ENCODE peak calls at places on chromosome 2, in six cellular contexts. R is astrocyte, N is fibroblast of lung, B is HepG2, W is mammary epithelial cell, Q is HCT116. V is an unnamed sample.

GRCh38 chr2:113138428-113139322 is 11.3 kb downstream of the IL1RN start:
- DNase-seq in W (peak), B (peak), N (peak), Q (peak), R (no peak), V (peak)

GRCh38 chr2:39568116-39568515 is 97.6 kb upstream of the TMEM178A start:
- DNase-seq in B (no peak), N (no peak), W (no peak), R (no peak), Q (no peak), V (no peak)

GRCh38 chr2:202064206-202064880 is 8.7 kb upstream of the KIAA2012 start:
- DNase-seq in W (peak), Q (no peak), N (peak), R (peak), B (no peak), V (no peak)

GRCh38 chr2:178928077-178928476 is 120.9 kb upstream of the TTN start:
- DNase-seq in W (no peak), R (no peak), Q (no peak), B (no peak), N (no peak), V (no peak)

GRCh38 chr2:203579730-203580129 is 44.6 kb upstream of the RAPH1 start:
- DNase-seq in W (no peak), N (no peak), R (no peak), B (no peak), Q (no peak), V (no peak)

GRCh38 chr2:184047536-184047935 is 550.8 kb upstream of the ZNF804A start:
- DNase-seq in R (peak), Q (no peak), W (no peak), B (no peak), N (peak), V (no peak)

GRCh38 chr2:60565472-60565871 is 12.0 kb upstream of the BCL11A start:
- DNase-seq in R (no peak), B (peak), W (no peak), N (peak), Q (peak), V (peak)

GRCh38 chr2:46116616-46117015 is 180.6 kb upstream of the EPAS1 start:
- DNase-seq in Q (no peak), W (no peak), N (peak), R (peak), B (no peak), V (no peak)

GRCh38 chr2:203470371-203470770 is 64.7 kb downstream of the RAPH1 start:
- DNase-seq in R (no peak), W (no peak), B (no peak), N (no peak), Q (no peak), V (no peak)

GRCh38 chr2:43142921-43143438 is 83.4 kb downstream of the ZFP36L2 start:
- DNase-seq in W (no peak), R (no peak), Q (peak), B (peak), N (no peak), V (no peak)

GRCh38 chr2:73253400-73253799 is 19.3 kb downstream of the CCT7 start:
- DNase-seq in Q (no peak), N (no peak), W (no peak), B (no peak), R (no peak), V (no peak)

GRCh38 chr2:233111427-233111826 is 51.3 kb downstream of the INPP5D start:
- DNase-seq in B (no peak), R (no peak), W (no peak), Q (no peak), N (no peak), V (no peak)

GRCh38 chr2:105404736-105405135 is 5.9 kb upstream of the FHL2 start:
- DNase-seq in R (peak), W (no peak), N (peak), B (no peak), Q (no peak), V (no peak)

GRCh38 chr2:27118525-27119329 is at the start of gene CGREF1:
- DNase-seq in R (no peak), N (no peak), B (no peak), W (no peak), Q (no peak), V (no peak)

GRCh38 chr2:238847841-238848565 is at the start of gene TWIST2:
- DNase-seq in B (no peak), W (peak), R (peak), N (peak), Q (no peak), V (no peak)

GRCh38 chr2:26890341-26891000 is 42.5 kb downstream of the DPYSL5 start:
- DNase-seq in W (no peak), Q (no peak), B (no peak), R (no peak), N (no peak), V (no peak)

GRCh38 chr2:204492417-204492816 is 52.9 kb upstream of the PARD3B start:
- DNase-seq in B (no peak), N (no peak), R (no peak), Q (no peak), W (no peak), V (no peak)

GRCh38 chr2:218872645-218873358 is 7.8 kb upstream of the WNT10A start:
- DNase-seq in Q (no peak), N (no peak), W (no peak), B (no peak), R (no peak), V (no peak)
- TF ChIP-seq EZH2 in Q (no peak), N (peak), W (no peak), B (no peak), R (no peak), V (no peak)

GRCh38 chr2:160222546-160223281 is 22.6 kb upstream of the ITGB6 start:
- DNase-seq in N (no peak), R (no peak), W (no peak), B (peak), Q (no peak), V (no peak)

GRCh38 chr2:160223560-160223959 is 23.5 kb upstream of the ITGB6 start:
- DNase-seq in R (no peak), Q (no peak), N (no peak), B (no peak), W (no peak), V (no peak)

GRCh38 chr2:160224060-160224459 is 24.0 kb upstream of the ITGB6 start:
- DNase-seq in W (peak), R (peak), B (peak), Q (peak), N (peak), V (no peak)

GRCh38 chr2:160225722-160226121 is 25.6 kb upstream of the ITGB6 start:
- DNase-seq in B (no peak), W (peak), Q (no peak), R (no peak), N (no peak), V (no peak)

DNA sequence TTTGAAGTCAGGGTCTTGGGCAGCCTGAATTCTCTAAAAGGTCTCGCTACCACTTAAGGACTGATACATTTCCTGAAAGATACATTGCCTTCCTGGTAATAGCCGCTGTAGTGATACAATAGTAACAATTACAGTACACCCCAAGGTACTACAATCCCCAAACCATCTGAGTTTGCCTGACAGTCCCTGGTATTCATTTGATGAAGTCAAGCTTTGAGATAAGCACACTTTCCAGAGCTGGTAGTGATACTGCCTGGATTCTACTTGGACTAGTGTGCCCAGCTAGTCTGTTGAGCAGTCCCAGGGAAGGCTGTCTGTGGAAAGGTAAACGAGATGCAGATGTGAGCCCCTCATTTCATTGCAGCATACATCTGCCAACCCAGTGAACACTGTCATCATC is 24.4 kb upstream of the ITGB6 start:
- DNase-seq in N (no peak), B (no peak), W (no peak), R (no peak), Q (no peak), V (no peak)
- H3K27ac ChIP-seq in N (peak), B (no peak), W (peak), R (peak), Q (peak), V (no peak)

GRCh38 chr2:176493221-176493825 is 224.1 kb downstream of the MTX2 start:
- DNase-seq in N (no peak), W (no peak), Q (no peak), R (no peak), B (no peak), V (no peak)

GRCh38 chr2:176493909-176494308 is 224.7 kb downstream of the MTX2 start:
- DNase-seq in W (no peak), R (no peak), B (no peak), N (no peak), Q (no peak), V (no peak)

GRCh38 chr2:176492583-176492982 is 223.3 kb downstream of the MTX2 start:
- DNase-seq in R (no peak), N (no peak), W (no peak), Q (no peak), B (no peak), V (no peak)

GRCh38 chr2:176490061-176490861 is 221.0 kb downstream of the MTX2 start:
- DNase-seq in Q (no peak), R (peak), N (peak), B (no peak), W (no peak), V (no peak)

DNA sequence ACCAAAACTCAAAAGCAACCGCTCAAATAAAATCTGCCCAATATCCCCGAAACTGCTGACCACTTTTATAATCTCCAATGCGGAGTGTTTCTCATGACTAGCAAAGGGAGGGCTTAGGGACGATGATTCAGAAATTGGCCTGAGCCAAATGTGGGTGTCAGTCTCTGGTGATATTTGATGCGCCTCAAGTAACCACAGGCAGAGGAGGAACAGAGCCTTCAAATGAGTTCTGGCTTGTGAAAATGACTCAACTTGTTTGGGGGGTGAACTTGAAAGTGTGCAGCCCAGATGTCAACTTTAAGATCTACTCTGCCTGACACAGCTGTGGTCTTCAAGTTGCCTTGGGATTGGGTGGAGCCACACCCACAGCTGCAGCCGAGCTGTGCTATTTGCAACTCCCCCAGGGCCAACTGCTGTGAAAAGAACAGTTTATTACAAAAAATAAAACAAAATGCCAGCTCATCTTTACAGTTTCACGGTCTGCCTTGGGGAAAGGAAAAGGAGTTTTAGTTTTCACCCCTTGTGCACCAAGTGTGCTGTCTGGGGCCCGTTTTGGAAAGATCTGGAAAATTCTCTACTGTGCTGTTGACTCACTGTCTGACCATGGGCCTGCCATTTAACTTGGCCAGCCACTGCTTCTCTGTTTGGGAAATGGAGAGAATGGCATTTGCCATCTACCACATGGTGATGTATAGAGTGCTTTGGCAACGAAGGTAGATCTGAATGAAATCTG is 222.1 kb downstream of the MTX2 start:
- DNase-seq in R (peak), Q (no peak), B (no peak), W (peak), N (peak), V (peak)
- H3K9ac ChIP-seq in R (peak), Q (no peak), B (no peak), W (no peak), N (no peak), V (no peak)

DNA sequence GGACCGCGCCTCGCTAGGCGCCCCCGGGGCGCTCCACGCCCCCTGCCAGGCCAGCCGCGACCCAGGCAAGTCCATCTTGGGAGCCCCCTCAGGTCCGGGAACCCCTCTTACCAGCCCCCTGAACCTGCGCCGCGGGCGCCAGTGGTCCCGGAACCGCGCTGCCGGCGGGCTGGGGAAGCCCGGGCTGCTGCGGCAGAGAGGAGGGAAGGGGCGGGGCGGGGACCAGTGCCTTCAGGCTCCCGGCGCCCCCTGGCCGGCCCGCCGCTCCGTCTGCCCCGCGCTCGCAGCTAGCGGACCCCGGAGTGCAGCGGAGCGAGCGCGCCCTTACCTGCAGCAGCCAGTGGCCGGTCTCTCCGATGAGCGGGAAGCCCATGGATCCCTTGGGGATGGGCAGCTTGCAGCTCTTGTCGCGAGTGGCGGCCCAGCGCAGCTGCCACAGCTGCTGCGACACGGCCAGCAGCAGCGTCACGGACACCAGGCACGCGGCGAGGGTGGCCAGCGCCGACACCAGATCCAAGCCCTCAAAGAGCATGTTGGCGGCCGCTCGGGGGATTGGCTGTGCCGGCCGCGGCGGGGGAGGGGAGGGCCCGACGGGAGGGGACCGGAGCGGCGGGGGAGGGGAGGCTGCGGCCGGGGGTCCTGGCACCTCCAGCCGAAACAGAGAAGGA is at the start of gene CYP26B1:
- DNase-seq in N (no peak), W (no peak), R (no peak), B (no peak), Q (no peak), V (no peak)
- TF ChIP-seq EZH2 in N (peak), W (no peak), R (peak), B (no peak), Q (no peak), V (no peak)

V was measured in SK-N-MC.